ENCODE peak calls at places on chromosomes 5 and 9, in ten cellular contexts. One of them, this sample, is unnamed.

GRCh38 chr9:121369595-121370265 is at the start of gene STOM:
- DNase-seq in hepatocyte: peak
- DNase-seq in GM23338: peak
- DNase-seq in ovary: peak
- DNase-seq in right lobe of liver: peak
- DNase-seq in HFF-Myc: peak
- DNase-seq in upper lobe of left lung: peak
- DNase-seq in fibroblast of lung: peak
- DNase-seq in right atrium auricular region: peak
- DNase-seq in HepG2: peak
- DNase-seq in this sample: peak

GRCh38 chr9:419571-420156 is 205.0 kb downstream of the DOCK8 start:
- DNase-seq in hepatocyte: peak
- DNase-seq in GM23338: no peak
- DNase-seq in ovary: no peak
- DNase-seq in right lobe of liver: no peak
- DNase-seq in HFF-Myc: no peak
- DNase-seq in upper lobe of left lung: no peak
- DNase-seq in fibroblast of lung: peak
- DNase-seq in right atrium auricular region: no peak
- DNase-seq in HepG2: no peak
- DNase-seq in this sample: peak

GRCh38 chr9:37325778-37326177 is 96.7 kb upstream of the GRHPR start:
- DNase-seq in hepatocyte: no peak
- DNase-seq in GM23338: no peak
- DNase-seq in ovary: no peak
- DNase-seq in right lobe of liver: no peak
- DNase-seq in HFF-Myc: no peak
- DNase-seq in upper lobe of left lung: no peak
- DNase-seq in fibroblast of lung: no peak
- DNase-seq in right atrium auricular region: no peak
- DNase-seq in HepG2: no peak
- DNase-seq in this sample: no peak

GRCh38 chr5:23169660-23170416 is 316.7 kb upstream of the CDH12 start:
- DNase-seq in hepatocyte: no peak
- DNase-seq in GM23338: peak
- DNase-seq in ovary: no peak
- DNase-seq in right lobe of liver: no peak
- DNase-seq in HFF-Myc: no peak
- DNase-seq in upper lobe of left lung: no peak
- DNase-seq in fibroblast of lung: no peak
- DNase-seq in right atrium auricular region: no peak
- DNase-seq in HepG2: no peak
- DNase-seq in this sample: no peak

GRCh38 chr9:128087262-128087661 is 19.2 kb downstream of the SLC25A25 start:
- DNase-seq in hepatocyte: no peak
- DNase-seq in GM23338: no peak
- DNase-seq in ovary: no peak
- DNase-seq in right lobe of liver: no peak
- DNase-seq in HFF-Myc: no peak
- DNase-seq in upper lobe of left lung: no peak
- DNase-seq in fibroblast of lung: no peak
- DNase-seq in right atrium auricular region: no peak
- DNase-seq in HepG2: no peak
- DNase-seq in this sample: no peak

GRCh38 chr9:137000177-137000930 is 4.0 kb upstream of the CLIC3 start:
- DNase-seq in hepatocyte: no peak
- DNase-seq in GM23338: no peak
- DNase-seq in ovary: no peak
- DNase-seq in right lobe of liver: no peak
- DNase-seq in HFF-Myc: no peak
- DNase-seq in upper lobe of left lung: no peak
- DNase-seq in fibroblast of lung: peak
- DNase-seq in right atrium auricular region: no peak
- DNase-seq in HepG2: no peak
- DNase-seq in this sample: peak

GRCh38 chr9:133477992-133478850 is 678 bp downstream of the SLC2A6 start:
- DNase-seq in hepatocyte: peak
- DNase-seq in GM23338: peak
- DNase-seq in ovary: peak
- DNase-seq in right lobe of liver: no peak
- DNase-seq in HFF-Myc: no peak
- DNase-seq in upper lobe of left lung: no peak
- DNase-seq in fibroblast of lung: peak
- DNase-seq in right atrium auricular region: no peak
- DNase-seq in HepG2: peak
- DNase-seq in this sample: no peak

GRCh38 chr5:8417316-8418048 is 548.5 kb downstream of the MTRR start:
- DNase-seq in hepatocyte: no peak
- DNase-seq in GM23338: no peak
- DNase-seq in ovary: no peak
- DNase-seq in right lobe of liver: no peak
- DNase-seq in HFF-Myc: no peak
- DNase-seq in upper lobe of left lung: no peak
- DNase-seq in fibroblast of lung: no peak
- DNase-seq in right atrium auricular region: no peak
- DNase-seq in HepG2: no peak
- DNase-seq in this sample: no peak

GRCh38 chr5:95471922-95472321 is 80.8 kb downstream of the FAM81B start:
- DNase-seq in hepatocyte: no peak
- DNase-seq in GM23338: peak
- DNase-seq in ovary: no peak
- DNase-seq in right lobe of liver: no peak
- DNase-seq in HFF-Myc: no peak
- DNase-seq in upper lobe of left lung: no peak
- DNase-seq in fibroblast of lung: peak
- DNase-seq in right atrium auricular region: no peak
- DNase-seq in HepG2: no peak
- DNase-seq in this sample: peak

GRCh38 chr9:112820886-112821285 is 69.8 kb downstream of the SLC46A2 start:
- DNase-seq in hepatocyte: no peak
- DNase-seq in GM23338: no peak
- DNase-seq in ovary: no peak
- DNase-seq in right lobe of liver: no peak
- DNase-seq in HFF-Myc: no peak
- DNase-seq in upper lobe of left lung: no peak
- DNase-seq in fibroblast of lung: peak
- DNase-seq in right atrium auricular region: no peak
- DNase-seq in HepG2: no peak
- DNase-seq in this sample: peak

GRCh38 chr5:173615884-173616576 is 420 bp downstream of the BOD1 start:
- DNase-seq in hepatocyte: peak
- DNase-seq in GM23338: peak
- DNase-seq in ovary: peak
- DNase-seq in right lobe of liver: peak
- DNase-seq in HFF-Myc: peak
- DNase-seq in upper lobe of left lung: peak
- DNase-seq in fibroblast of lung: peak
- DNase-seq in right atrium auricular region: peak
- DNase-seq in HepG2: peak
- DNase-seq in this sample: peak

GRCh38 chr9:18333157-18333556 is 140.8 kb upstream of the ADAMTSL1 start:
- DNase-seq in hepatocyte: no peak
- DNase-seq in GM23338: peak
- DNase-seq in ovary: no peak
- DNase-seq in right lobe of liver: no peak
- DNase-seq in HFF-Myc: no peak
- DNase-seq in upper lobe of left lung: no peak
- DNase-seq in fibroblast of lung: peak
- DNase-seq in right atrium auricular region: no peak
- DNase-seq in HepG2: no peak
- DNase-seq in this sample: peak

DNA sequence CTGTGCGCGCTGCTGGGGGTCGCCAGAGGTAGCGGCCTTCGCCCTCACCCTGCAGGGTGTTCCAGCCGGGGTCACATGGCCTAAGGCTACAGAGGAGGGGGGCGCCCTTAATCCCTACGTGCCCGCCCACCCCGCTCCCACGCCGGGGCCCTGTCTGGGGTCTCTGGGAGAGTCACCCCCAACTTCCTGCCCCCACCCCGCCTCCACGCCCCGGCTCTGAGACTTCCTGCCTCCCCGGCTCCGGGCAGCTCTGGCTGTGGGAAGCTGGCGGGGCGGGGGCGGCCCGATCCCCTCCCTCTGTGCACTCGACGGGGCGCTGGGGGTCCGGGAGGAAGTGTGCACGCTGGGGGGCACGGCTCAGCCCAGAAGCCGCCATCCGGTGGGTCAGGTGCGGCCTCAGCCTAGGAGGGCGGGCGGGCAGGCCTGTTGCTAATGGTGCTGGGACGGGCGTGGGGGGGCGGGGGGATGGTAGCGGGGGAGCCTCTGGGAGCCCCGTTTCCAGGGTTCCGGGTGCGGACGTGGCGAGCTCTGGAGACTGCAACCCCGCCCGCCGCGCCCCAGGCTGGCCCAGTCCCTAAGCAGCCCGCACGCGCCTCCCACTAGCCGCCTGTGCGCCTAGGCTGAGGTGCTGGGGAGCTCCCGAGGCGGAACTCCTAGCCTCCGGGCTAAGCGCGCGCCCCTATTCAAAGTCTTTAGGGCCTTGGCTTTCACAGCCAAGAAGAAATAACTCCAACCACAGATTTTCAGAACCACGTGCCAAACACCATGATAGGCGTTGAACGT is 61.6 kb downstream of the CXXC5 start:
- DNase-seq in hepatocyte: peak
- DNase-seq in GM23338: peak
- DNase-seq in ovary: peak
- DNase-seq in right lobe of liver: no peak
- DNase-seq in HFF-Myc: no peak
- DNase-seq in upper lobe of left lung: peak
- DNase-seq in fibroblast of lung: no peak
- DNase-seq in right atrium auricular region: no peak
- DNase-seq in HepG2: no peak
- DNase-seq in this sample: peak
- H3K4me3 ChIP-seq in hepatocyte: no peak
- H3K4me3 ChIP-seq in GM23338: peak
- H3K4me3 ChIP-seq in ovary: no peak
- H3K4me3 ChIP-seq in right lobe of liver: no peak
- H3K4me3 ChIP-seq in HFF-Myc: no peak
- H3K4me3 ChIP-seq in upper lobe of left lung: peak
- H3K4me3 ChIP-seq in fibroblast of lung: no peak
- H3K4me3 ChIP-seq in right atrium auricular region: peak
- H3K4me3 ChIP-seq in HepG2: peak
- H3K4me3 ChIP-seq in this sample: no peak

DNA sequence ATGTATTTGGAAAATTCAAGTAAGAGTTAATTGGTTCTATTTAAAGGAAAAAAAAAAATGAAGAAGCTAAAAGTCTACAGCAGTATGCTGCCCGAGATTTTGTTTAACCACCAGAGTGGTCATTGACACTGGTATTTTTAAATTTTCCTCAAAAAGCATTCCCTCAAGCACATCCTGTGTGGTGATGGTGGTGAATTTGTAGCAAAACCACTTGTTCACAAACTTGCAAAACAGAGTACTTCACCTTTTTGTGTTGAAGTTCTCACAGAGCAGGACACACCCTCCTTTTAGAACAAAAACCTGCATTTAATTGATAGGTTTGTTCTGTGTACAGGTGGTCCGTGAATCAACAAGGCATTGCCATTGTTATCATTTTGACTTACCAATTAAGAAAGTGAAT is 374.2 kb downstream of the EFNA5 start:
- DNase-seq in hepatocyte: no peak
- DNase-seq in GM23338: no peak
- DNase-seq in ovary: no peak
- DNase-seq in right lobe of liver: no peak
- DNase-seq in HFF-Myc: no peak
- DNase-seq in upper lobe of left lung: no peak
- DNase-seq in fibroblast of lung: no peak
- DNase-seq in right atrium auricular region: no peak
- DNase-seq in HepG2: no peak
- DNase-seq in this sample: no peak
- TF ChIP-seq CTCF in hepatocyte: no peak
- TF ChIP-seq CTCF in GM23338: no peak
- TF ChIP-seq CTCF in ovary: no peak
- TF ChIP-seq CTCF in right lobe of liver: no peak
- TF ChIP-seq CTCF in HFF-Myc: no peak
- TF ChIP-seq CTCF in upper lobe of left lung: no peak
- TF ChIP-seq CTCF in fibroblast of lung: no peak
- TF ChIP-seq CTCF in right atrium auricular region: no peak
- TF ChIP-seq CTCF in HepG2: no peak
- TF ChIP-seq CTCF in this sample: no peak

DNA sequence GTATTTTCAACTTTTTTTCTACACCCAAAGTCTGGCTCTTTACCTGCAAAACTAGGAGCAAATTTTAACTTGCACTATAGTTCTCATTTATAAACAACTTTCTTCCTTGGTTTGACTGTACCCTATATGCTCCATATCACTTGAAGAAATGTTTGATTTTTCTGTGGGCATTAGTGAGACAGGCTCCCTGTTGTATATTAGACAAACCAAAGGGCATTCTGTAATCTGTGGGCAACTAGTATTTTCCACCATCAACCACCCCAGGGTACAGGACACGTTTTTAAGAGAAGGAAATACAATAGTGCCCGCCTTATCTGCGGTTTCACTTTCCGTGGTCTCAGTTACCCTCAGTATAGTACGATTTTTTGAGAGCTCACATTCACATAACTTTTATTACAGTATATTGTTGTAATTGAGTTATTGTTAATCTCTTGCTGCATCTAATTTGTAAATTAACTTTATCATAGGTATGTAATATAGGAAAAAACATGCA is 127.6 kb downstream of the NR3C1 start:
- DNase-seq in hepatocyte: no peak
- DNase-seq in GM23338: no peak
- DNase-seq in ovary: no peak
- DNase-seq in right lobe of liver: no peak
- DNase-seq in HFF-Myc: no peak
- DNase-seq in upper lobe of left lung: no peak
- DNase-seq in fibroblast of lung: no peak
- DNase-seq in right atrium auricular region: no peak
- DNase-seq in HepG2: no peak
- DNase-seq in this sample: no peak
- H3K4me3 ChIP-seq in hepatocyte: no peak
- H3K4me3 ChIP-seq in GM23338: no peak
- H3K4me3 ChIP-seq in ovary: no peak
- H3K4me3 ChIP-seq in right lobe of liver: no peak
- H3K4me3 ChIP-seq in HFF-Myc: no peak
- H3K4me3 ChIP-seq in upper lobe of left lung: no peak
- H3K4me3 ChIP-seq in fibroblast of lung: no peak
- H3K4me3 ChIP-seq in right atrium auricular region: no peak
- H3K4me3 ChIP-seq in HepG2: no peak
- H3K4me3 ChIP-seq in this sample: no peak

DNA sequence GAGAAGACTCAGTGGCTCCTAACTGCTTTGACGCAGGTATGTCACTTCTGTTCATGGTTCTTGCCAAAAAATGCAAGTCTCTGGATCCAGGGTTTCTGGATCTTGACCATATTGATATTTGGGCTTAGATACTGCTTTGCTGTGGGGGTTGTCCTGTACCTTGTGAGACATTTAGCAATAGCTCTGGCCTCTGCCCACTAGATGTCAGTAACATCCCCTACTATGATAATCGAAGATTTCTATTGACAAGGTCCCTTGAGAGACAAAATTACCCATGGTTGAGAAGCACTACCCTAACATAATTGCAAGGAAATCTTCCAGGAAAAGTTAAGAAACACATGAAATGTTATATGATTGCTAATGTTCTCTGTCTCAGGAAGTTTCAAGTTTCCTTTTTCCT is 285.4 kb downstream of the TMEM232 start:
- DNase-seq in hepatocyte: peak
- DNase-seq in GM23338: peak
- DNase-seq in ovary: no peak
- DNase-seq in right lobe of liver: no peak
- DNase-seq in HFF-Myc: no peak
- DNase-seq in upper lobe of left lung: no peak
- DNase-seq in fibroblast of lung: peak
- DNase-seq in right atrium auricular region: no peak
- DNase-seq in HepG2: peak
- DNase-seq in this sample: peak
- TF ChIP-seq CTCF in hepatocyte: peak
- TF ChIP-seq CTCF in GM23338: peak
- TF ChIP-seq CTCF in ovary: no peak
- TF ChIP-seq CTCF in right lobe of liver: peak
- TF ChIP-seq CTCF in HFF-Myc: peak
- TF ChIP-seq CTCF in upper lobe of left lung: no peak
- TF ChIP-seq CTCF in fibroblast of lung: peak
- TF ChIP-seq CTCF in right atrium auricular region: no peak
- TF ChIP-seq CTCF in HepG2: peak
- TF ChIP-seq CTCF in this sample: peak

This sample was measured in astrocyte of the spinal cord.